ENCODE peak calls at places on chromosomes 12 and 14, in six cellular contexts. U, C, E, K, W and A are unnamed samples.

GRCh38 chr14:74571901-74572828 is 39.9 kb downstream of the LTBP2 start:
- DNase-seq in U (no peak), C (no peak), E (no peak), K (no peak), W (no peak), A (peak)

GRCh38 chr12:11765817-11766794 is 116.6 kb downstream of the ETV6 start:
- DNase-seq in U (no peak), C (peak), E (peak), K (peak), W (no peak), A (peak)

GRCh38 chr14:76767681-76768055 is 6.4 kb downstream of the VASH1 start:
- DNase-seq in U (no peak), C (no peak), E (no peak), K (no peak), W (no peak), A (no peak)

GRCh38 chr14:22255042-22255441 is 334.0 kb downstream of the DAD1 start:
- DNase-seq in U (no peak), C (no peak), E (no peak), K (no peak), W (no peak), A (no peak)

GRCh38 chr12:113333111-113333750 is 1.7 kb downstream of the SLC8B1 start:
- DNase-seq in U (no peak), C (no peak), E (no peak), K (no peak), W (no peak), A (no peak)

GRCh38 chr12:25950329-25951115 is 8.0 kb upstream of the RASSF8 start:
- DNase-seq in U (no peak), C (no peak), E (no peak), K (no peak), W (no peak), A (no peak)

GRCh38 chr14:76456200-76456599 is 80.3 kb downstream of the ESRRB start:
- DNase-seq in U (peak), C (peak), E (no peak), K (peak), W (no peak), A (peak)

GRCh38 chr12:98870521-98870920 is 225.4 kb downstream of the APAF1 start:
- DNase-seq in U (no peak), C (no peak), E (peak), K (no peak), W (no peak), A (no peak)